ENCODE peak calls at places on chromosomes 12 and 14, in nine cellular contexts. One of them, this sample, is unnamed.

GRCh38 chr14:20388159-20388558 is 25.1 kb downstream of the TEP1 start:
- DNase-seq in HL-60: no peak
- DNase-seq in H1: no peak
- DNase-seq in Panc1: no peak
- DNase-seq in stomach: no peak
- DNase-seq in GM12878: no peak
- DNase-seq in sigmoid colon: no peak
- DNase-seq in K562: no peak
- DNase-seq in GM12892: no peak
- DNase-seq in this sample: no peak

GRCh38 chr12:100612557-100612956 is 39.1 kb downstream of the GAS2L3 start:
- DNase-seq in GM12878: no peak
- DNase-seq in sigmoid colon: no peak
- DNase-seq in stomach: peak
- DNase-seq in K562: no peak
- DNase-seq in HL-60: no peak
- DNase-seq in H1: no peak
- DNase-seq in Panc1: no peak
- DNase-seq in GM12892: no peak
- DNase-seq in this sample: no peak

GRCh38 chr14:75563931-75564330 is 14.5 kb upstream of the FLVCR2 start:
- DNase-seq in HL-60: no peak
- DNase-seq in GM12892: no peak
- DNase-seq in stomach: no peak
- DNase-seq in GM12878: no peak
- DNase-seq in sigmoid colon: no peak
- DNase-seq in K562: no peak
- DNase-seq in H1: no peak
- DNase-seq in Panc1: no peak
- DNase-seq in this sample: no peak

GRCh38 chr14:74502236-74503019 is 8.9 kb downstream of the ISCA2 start:
- DNase-seq in HL-60: no peak
- DNase-seq in GM12892: no peak
- DNase-seq in H1: no peak
- DNase-seq in Panc1: peak
- DNase-seq in sigmoid colon: no peak
- DNase-seq in stomach: no peak
- DNase-seq in GM12878: no peak
- DNase-seq in K562: peak
- DNase-seq in this sample: no peak

GRCh38 chr14:99809864-99810854 is 16.9 kb downstream of the EML1 start:
- DNase-seq in Panc1: no peak
- DNase-seq in stomach: peak
- DNase-seq in sigmoid colon: peak
- DNase-seq in HL-60: no peak
- DNase-seq in K562: no peak
- DNase-seq in GM12878: no peak
- DNase-seq in H1: no peak
- DNase-seq in GM12892: no peak
- DNase-seq in this sample: no peak

GRCh38 chr14:32608880-32609279 is 279.8 kb downstream of the AKAP6 start:
- DNase-seq in K562: no peak
- DNase-seq in GM12878: no peak
- DNase-seq in stomach: no peak
- DNase-seq in H1: no peak
- DNase-seq in GM12892: no peak
- DNase-seq in Panc1: no peak
- DNase-seq in HL-60: no peak
- DNase-seq in sigmoid colon: no peak
- DNase-seq in this sample: no peak

GRCh38 chr14:96016761-96017160 is 22.4 kb upstream of the C14orf132 start:
- DNase-seq in stomach: no peak
- DNase-seq in Panc1: no peak
- DNase-seq in sigmoid colon: no peak
- DNase-seq in K562: no peak
- DNase-seq in GM12892: no peak
- DNase-seq in HL-60: no peak
- DNase-seq in GM12878: no peak
- DNase-seq in H1: no peak
- DNase-seq in this sample: no peak

GRCh38 chr12:95820096-95820703 is 29.6 kb upstream of the NTN4 start:
- DNase-seq in H1: no peak
- DNase-seq in GM12892: no peak
- DNase-seq in sigmoid colon: no peak
- DNase-seq in K562: peak
- DNase-seq in Panc1: no peak
- DNase-seq in GM12878: no peak
- DNase-seq in HL-60: peak
- DNase-seq in stomach: peak
- DNase-seq in this sample: no peak

GRCh38 chr14:103699901-103700752 is 15.1 kb downstream of the XRCC3 start:
- DNase-seq in Panc1: no peak
- DNase-seq in GM12878: no peak
- DNase-seq in HL-60: no peak
- DNase-seq in sigmoid colon: no peak
- DNase-seq in GM12892: no peak
- DNase-seq in H1: no peak
- DNase-seq in stomach: no peak
- DNase-seq in K562: no peak
- DNase-seq in this sample: no peak

GRCh38 chr14:89165189-89165809 is 251.7 kb downstream of the FOXN3 start:
- DNase-seq in stomach: no peak
- DNase-seq in Panc1: no peak
- DNase-seq in K562: peak
- DNase-seq in GM12878: peak
- DNase-seq in HL-60: peak
- DNase-seq in H1: no peak
- DNase-seq in GM12892: peak
- DNase-seq in sigmoid colon: no peak
- DNase-seq in this sample: peak

GRCh38 chr12:67558775-67559174 is 89.8 kb upstream of the DYRK2 start:
- DNase-seq in GM12878: no peak
- DNase-seq in sigmoid colon: no peak
- DNase-seq in K562: no peak
- DNase-seq in HL-60: no peak
- DNase-seq in GM12892: no peak
- DNase-seq in H1: no peak
- DNase-seq in stomach: no peak
- DNase-seq in Panc1: no peak
- DNase-seq in this sample: no peak

GRCh38 chr12:47747596-47748506 is 10.8 kb downstream of the RAPGEF3 start:
- DNase-seq in GM12878: no peak
- DNase-seq in H1: no peak
- DNase-seq in GM12892: no peak
- DNase-seq in sigmoid colon: no peak
- DNase-seq in HL-60: no peak
- DNase-seq in K562: no peak
- DNase-seq in Panc1: no peak
- DNase-seq in stomach: no peak
- DNase-seq in this sample: no peak

GRCh38 chr12:116455540-116456306 is 103.5 kb upstream of the MAP1LC3B2 start:
- DNase-seq in HL-60: no peak
- DNase-seq in H1: no peak
- DNase-seq in sigmoid colon: peak
- DNase-seq in GM12892: no peak
- DNase-seq in GM12878: no peak
- DNase-seq in K562: peak
- DNase-seq in Panc1: no peak
- DNase-seq in stomach: peak
- DNase-seq in this sample: no peak

GRCh38 chr14:104099096-104100041 is 13.9 kb downstream of the ASPG start:
- DNase-seq in K562: no peak
- DNase-seq in stomach: no peak
- DNase-seq in HL-60: no peak
- DNase-seq in H1: no peak
- DNase-seq in GM12878: no peak
- DNase-seq in Panc1: no peak
- DNase-seq in GM12892: no peak
- DNase-seq in sigmoid colon: no peak
- DNase-seq in this sample: no peak

GRCh38 chr12:40055227-40055579 is 50.7 kb downstream of the SLC2A13 start:
- DNase-seq in HL-60: no peak
- DNase-seq in stomach: no peak
- DNase-seq in H1: no peak
- DNase-seq in GM12878: no peak
- DNase-seq in sigmoid colon: no peak
- DNase-seq in Panc1: no peak
- DNase-seq in GM12892: no peak
- DNase-seq in K562: no peak
- DNase-seq in this sample: no peak

GRCh38 chr12:69338120-69338859 is 9.9 kb upstream of the LYZ start:
- DNase-seq in Panc1: no peak
- DNase-seq in HL-60: peak
- DNase-seq in GM12892: no peak
- DNase-seq in K562: no peak
- DNase-seq in stomach: no peak
- DNase-seq in H1: no peak
- DNase-seq in sigmoid colon: no peak
- DNase-seq in GM12878: no peak
- DNase-seq in this sample: no peak

GRCh38 chr12:132489602-132490239 is at the start of gene FBRSL1:
- DNase-seq in sigmoid colon: peak
- DNase-seq in stomach: peak
- DNase-seq in GM12892: peak
- DNase-seq in GM12878: no peak
- DNase-seq in H1: peak
- DNase-seq in K562: peak
- DNase-seq in Panc1: no peak
- DNase-seq in HL-60: peak
- DNase-seq in this sample: peak
- TF ChIP-seq POLR2AphosphoS5 in sigmoid colon: peak
- TF ChIP-seq POLR2AphosphoS5 in stomach: peak
- TF ChIP-seq POLR2AphosphoS5 in GM12892: no peak
- TF ChIP-seq POLR2AphosphoS5 in GM12878: no peak
- TF ChIP-seq POLR2AphosphoS5 in H1: no peak
- TF ChIP-seq POLR2AphosphoS5 in K562: no peak
- TF ChIP-seq POLR2AphosphoS5 in Panc1: no peak
- TF ChIP-seq POLR2AphosphoS5 in HL-60: no peak
- TF ChIP-seq POLR2AphosphoS5 in this sample: no peak

GRCh38 chr12:104355630-104356029 is 52.1 kb downstream of the EID3 start:
- DNase-seq in sigmoid colon: peak
- DNase-seq in HL-60: no peak
- DNase-seq in K562: no peak
- DNase-seq in Panc1: no peak
- DNase-seq in H1: peak
- DNase-seq in GM12878: no peak
- DNase-seq in GM12892: no peak
- DNase-seq in stomach: no peak
- DNase-seq in this sample: no peak
- TF ChIP-seq POLR2AphosphoS5 in sigmoid colon: no peak
- TF ChIP-seq POLR2AphosphoS5 in HL-60: no peak
- TF ChIP-seq POLR2AphosphoS5 in K562: no peak
- TF ChIP-seq POLR2AphosphoS5 in Panc1: peak
- TF ChIP-seq POLR2AphosphoS5 in H1: no peak
- TF ChIP-seq POLR2AphosphoS5 in GM12878: no peak
- TF ChIP-seq POLR2AphosphoS5 in GM12892: no peak
- TF ChIP-seq POLR2AphosphoS5 in stomach: no peak
- TF ChIP-seq POLR2AphosphoS5 in this sample: no peak

DNA sequence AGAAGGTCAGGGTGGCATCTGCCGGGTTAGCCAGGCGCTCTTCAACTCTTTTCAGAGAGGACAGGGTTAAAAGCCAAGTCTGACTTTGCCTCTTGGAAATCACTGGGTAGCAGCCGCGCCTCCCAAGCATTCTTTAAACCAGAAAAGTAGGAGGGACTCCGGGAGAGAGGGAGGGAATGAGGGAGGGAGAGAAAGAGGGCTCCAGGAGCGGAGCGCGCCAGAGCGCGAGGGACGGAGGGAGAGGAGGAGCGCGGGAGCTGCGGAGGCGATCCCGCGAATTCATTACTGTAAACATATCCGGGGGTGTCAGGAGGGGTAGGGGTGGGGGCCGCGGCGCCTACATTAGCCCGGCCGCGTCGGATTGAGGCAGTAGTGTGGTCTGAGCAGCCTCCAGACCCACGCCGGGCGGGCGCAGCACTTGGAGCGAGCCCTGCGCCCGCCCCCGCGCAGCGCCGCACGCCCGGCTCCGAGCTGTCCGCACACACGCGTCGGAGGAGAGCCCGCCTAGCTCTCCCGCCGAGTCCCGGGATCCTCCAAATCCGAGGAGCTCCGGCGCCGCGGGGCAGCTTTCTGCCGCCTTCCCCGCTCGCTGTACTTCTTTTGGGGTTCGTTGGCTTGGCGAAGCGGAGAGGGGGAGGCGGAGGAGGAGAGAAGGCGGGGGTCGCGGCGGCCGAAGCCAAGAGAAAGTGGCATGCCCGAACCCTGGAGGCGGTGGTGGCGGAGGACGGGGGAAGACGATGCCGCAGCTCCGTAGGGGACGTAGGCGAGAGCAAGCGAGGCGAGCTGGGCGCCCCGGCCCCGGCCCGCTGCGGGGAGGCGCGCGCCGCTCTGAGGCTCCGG is 3.3 kb downstream of the FLRT2 start:
- DNase-seq in HL-60: no peak
- DNase-seq in H1: peak
- DNase-seq in stomach: peak
- DNase-seq in sigmoid colon: peak
- DNase-seq in K562: no peak
- DNase-seq in Panc1: no peak
- DNase-seq in GM12878: no peak
- DNase-seq in GM12892: no peak
- DNase-seq in this sample: no peak
- TF ChIP-seq POLR2AphosphoS5 in HL-60: no peak
- TF ChIP-seq POLR2AphosphoS5 in H1: peak
- TF ChIP-seq POLR2AphosphoS5 in stomach: peak
- TF ChIP-seq POLR2AphosphoS5 in sigmoid colon: peak
- TF ChIP-seq POLR2AphosphoS5 in K562: no peak
- TF ChIP-seq POLR2AphosphoS5 in Panc1: no peak
- TF ChIP-seq POLR2AphosphoS5 in GM12878: no peak
- TF ChIP-seq POLR2AphosphoS5 in GM12892: no peak
- TF ChIP-seq POLR2AphosphoS5 in this sample: no peak

GRCh38 chr12:120169946-120170345 is 24.6 kb downstream of the GCN1 start:
- DNase-seq in Panc1: no peak
- DNase-seq in sigmoid colon: no peak
- DNase-seq in HL-60: no peak
- DNase-seq in stomach: no peak
- DNase-seq in K562: no peak
- DNase-seq in H1: no peak
- DNase-seq in GM12878: no peak
- DNase-seq in GM12892: no peak
- DNase-seq in this sample: no peak

GRCh38 chr12:120168337-120168736 is 26.2 kb downstream of the GCN1 start:
- DNase-seq in H1: no peak
- DNase-seq in HL-60: no peak
- DNase-seq in GM12892: no peak
- DNase-seq in sigmoid colon: no peak
- DNase-seq in K562: no peak
- DNase-seq in Panc1: no peak
- DNase-seq in GM12878: no peak
- DNase-seq in stomach: no peak
- DNase-seq in this sample: no peak

GRCh38 chr12:120170631-120171030 is 23.9 kb downstream of the GCN1 start:
- DNase-seq in stomach: no peak
- DNase-seq in sigmoid colon: no peak
- DNase-seq in GM12878: no peak
- DNase-seq in K562: no peak
- DNase-seq in HL-60: no peak
- DNase-seq in Panc1: no peak
- DNase-seq in GM12892: no peak
- DNase-seq in H1: no peak
- DNase-seq in this sample: no peak

GRCh38 chr12:120164293-120164692 is 30.2 kb downstream of the GCN1 start:
- DNase-seq in stomach: no peak
- DNase-seq in GM12878: no peak
- DNase-seq in GM12892: no peak
- DNase-seq in Panc1: no peak
- DNase-seq in H1: no peak
- DNase-seq in HL-60: no peak
- DNase-seq in sigmoid colon: no peak
- DNase-seq in K562: no peak
- DNase-seq in this sample: no peak

GRCh38 chr12:120167529-120168095 is 26.9 kb downstream of the GCN1 start:
- DNase-seq in HL-60: no peak
- DNase-seq in H1: no peak
- DNase-seq in K562: no peak
- DNase-seq in GM12892: no peak
- DNase-seq in sigmoid colon: no peak
- DNase-seq in stomach: no peak
- DNase-seq in Panc1: no peak
- DNase-seq in GM12878: no peak
- DNase-seq in this sample: no peak
- TF ChIP-seq POLR2AphosphoS5 in HL-60: no peak
- TF ChIP-seq POLR2AphosphoS5 in H1: no peak
- TF ChIP-seq POLR2AphosphoS5 in K562: no peak
- TF ChIP-seq POLR2AphosphoS5 in GM12892: no peak
- TF ChIP-seq POLR2AphosphoS5 in sigmoid colon: no peak
- TF ChIP-seq POLR2AphosphoS5 in stomach: no peak
- TF ChIP-seq POLR2AphosphoS5 in Panc1: no peak
- TF ChIP-seq POLR2AphosphoS5 in GM12878: no peak
- TF ChIP-seq POLR2AphosphoS5 in this sample: no peak